ENCODE peak calls at places on chromosomes 4 and X, in four cellular contexts. O, Y, W and A are unnamed samples.

GRCh38 chr4:125187221-125187620 is 127.5 kb upstream of the FAT4 start:
- DNase-seq in W (no peak), O (peak), Y (no peak), A (no peak)

GRCh38 chr4:70721747-70722146 is at the start of gene RUFY3:
- DNase-seq in Y (no peak), O (peak), W (no peak), A (peak)

GRCh38 chrX:50941638-50942037 is 31.1 kb downstream of the BMP15 start:
- DNase-seq in Y (no peak), W (peak), O (peak), A (peak)

GRCh38 chr4:55865228-55865806 is 11.9 kb downstream of the EXOC1 start:
- DNase-seq in O (peak), Y (no peak), W (no peak), A (no peak)

GRCh38 chrX:10377427-10377826 is 220.7 kb downstream of the CLCN4 start:
- DNase-seq in Y (no peak), O (no peak), W (no peak), A (no peak)

GRCh38 chr4:37770016-37770415 is 56.5 kb upstream of the PGM2 start:
- DNase-seq in Y (no peak), W (no peak), O (peak), A (no peak)

GRCh38 chrX:7068939-7069367 is 78.6 kb upstream of the STS start:
- DNase-seq in Y (no peak), O (peak), W (peak), A (peak)

GRCh38 chr4:183783933-183784622 is 121.0 kb upstream of the STOX2 start:
- DNase-seq in O (peak), W (no peak), Y (no peak), A (no peak)

GRCh38 chrX:103431316-103431715 is 55.0 kb downstream of the BEX3 start:
- DNase-seq in W (no peak), O (peak), Y (no peak), A (no peak)

GRCh38 chr4:48739560-48740019 is 40.5 kb downstream of the FRYL start:
- DNase-seq in O (no peak), Y (no peak), W (no peak), A (no peak)

GRCh38 chrX:100376581-100376980 is 33.5 kb downstream of the PCDH19 start:
- DNase-seq in W (peak), O (no peak), Y (no peak), A (no peak)

GRCh38 chrX:65643046-65643785 is 24.2 kb upstream of the MSN start:
- DNase-seq in O (peak), W (no peak), Y (no peak), A (no peak)

GRCh38 chr4:73010789-73011628 is 58.5 kb downstream of the COX18 start:
- DNase-seq in O (no peak), Y (no peak), W (no peak), A (no peak)

GRCh38 chr4:124867551-124867950 is 155.0 kb upstream of the ANKRD50 start:
- DNase-seq in O (no peak), Y (no peak), W (no peak), A (no peak)

GRCh38 chrX:53288173-53288572 is 6.8 kb upstream of the IQSEC2 start:
- DNase-seq in Y (no peak), W (no peak), O (peak), A (no peak)

GRCh38 chrX:153526040-153526439 is 8.6 kb downstream of the ATP2B3 start:
- DNase-seq in W (no peak), Y (no peak), O (no peak), A (peak)